ENCODE peak calls at places on chromosome 16, in four cellular contexts. One of them, this sample, is unnamed.

GRCh38 chr16:53625221-53625620 is 78.4 kb downstream of the RPGRIP1L start:
- DNase-seq in lower leg skin: no peak
- DNase-seq in AG04450: no peak
- DNase-seq in progenitor cell of endocrine pancreas: no peak
- DNase-seq in this sample: no peak

GRCh38 chr16:80147021-80147680 is 393.6 kb upstream of the DYNLRB2 start:
- DNase-seq in lower leg skin: no peak
- DNase-seq in AG04450: no peak
- DNase-seq in progenitor cell of endocrine pancreas: no peak
- DNase-seq in this sample: no peak

GRCh38 chr16:10314811-10315210 is 71.0 kb upstream of the ATF7IP2 start:
- DNase-seq in lower leg skin: no peak
- DNase-seq in AG04450: no peak
- DNase-seq in progenitor cell of endocrine pancreas: no peak
- DNase-seq in this sample: no peak

GRCh38 chr16:29644338-29644857 is 18.6 kb upstream of the SPN start:
- DNase-seq in lower leg skin: no peak
- DNase-seq in AG04450: no peak
- DNase-seq in progenitor cell of endocrine pancreas: no peak
- DNase-seq in this sample: no peak

GRCh38 chr16:71526111-71526998 is at the start of gene CHST4:
- DNase-seq in lower leg skin: no peak
- DNase-seq in AG04450: peak
- DNase-seq in progenitor cell of endocrine pancreas: no peak
- DNase-seq in this sample: peak

GRCh38 chr16:73196670-73197069 is 148.7 kb upstream of the ZFHX3 start:
- DNase-seq in lower leg skin: no peak
- DNase-seq in AG04450: no peak
- DNase-seq in progenitor cell of endocrine pancreas: no peak
- DNase-seq in this sample: peak

GRCh38 chr16:12120331-12120981 is 143.9 kb downstream of the SNX29 start:
- DNase-seq in lower leg skin: no peak
- DNase-seq in AG04450: no peak
- DNase-seq in progenitor cell of endocrine pancreas: no peak
- DNase-seq in this sample: no peak

GRCh38 chr16:9012848-9013507 is 49.3 kb upstream of the USP7 start:
- DNase-seq in lower leg skin: no peak
- DNase-seq in AG04450: no peak
- DNase-seq in progenitor cell of endocrine pancreas: peak
- DNase-seq in this sample: peak

GRCh38 chr16:54080524-54081008 is 206.0 kb downstream of the IRX3 start:
- DNase-seq in lower leg skin: no peak
- DNase-seq in AG04450: peak
- DNase-seq in progenitor cell of endocrine pancreas: no peak
- DNase-seq in this sample: no peak

GRCh38 chr16:71917900-71918299 is 22.6 kb downstream of the IST1 start:
- DNase-seq in lower leg skin: no peak
- DNase-seq in AG04450: no peak
- DNase-seq in progenitor cell of endocrine pancreas: no peak
- DNase-seq in this sample: no peak

GRCh38 chr16:53612003-53612402 is 91.7 kb downstream of the RPGRIP1L start:
- DNase-seq in lower leg skin: no peak
- DNase-seq in AG04450: no peak
- DNase-seq in progenitor cell of endocrine pancreas: no peak
- DNase-seq in this sample: no peak

GRCh38 chr16:12395266-12395665 is 408.4 kb downstream of the CPPED1 start:
- DNase-seq in lower leg skin: no peak
- DNase-seq in AG04450: no peak
- DNase-seq in progenitor cell of endocrine pancreas: no peak
- DNase-seq in this sample: no peak

GRCh38 chr16:3256146-3256875 is at the start of gene MEFV:
- DNase-seq in lower leg skin: no peak
- DNase-seq in AG04450: no peak
- DNase-seq in progenitor cell of endocrine pancreas: no peak
- DNase-seq in this sample: no peak
- TF ChIP-seq CTCF in lower leg skin: no peak
- TF ChIP-seq CTCF in AG04450: no peak
- TF ChIP-seq CTCF in progenitor cell of endocrine pancreas: no peak
- TF ChIP-seq CTCF in this sample: no peak

DNA sequence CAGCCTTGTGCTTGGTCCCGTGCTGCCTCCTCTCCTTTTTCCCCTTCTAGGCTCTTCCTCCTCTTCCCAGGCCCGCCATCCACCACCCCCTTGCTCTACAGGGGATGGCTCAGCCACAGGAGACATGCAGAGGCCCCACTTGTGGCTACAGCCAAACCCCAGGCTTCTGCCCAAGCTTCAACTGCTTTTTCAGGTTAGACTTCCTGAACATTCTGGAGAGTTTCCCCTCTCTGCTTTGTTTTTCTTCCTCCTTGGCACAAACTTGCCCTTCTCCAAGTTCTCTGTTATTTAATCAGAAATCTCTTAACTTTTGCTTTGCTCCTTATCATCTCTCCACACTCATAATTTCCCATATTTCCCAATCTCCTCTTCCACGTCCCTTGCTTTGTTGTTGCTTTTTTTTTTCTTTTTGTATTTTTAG is 18.3 kb upstream of the HAS3 start:
- DNase-seq in lower leg skin: no peak
- DNase-seq in AG04450: no peak
- DNase-seq in progenitor cell of endocrine pancreas: no peak
- DNase-seq in this sample: no peak
- TF ChIP-seq CTCF in lower leg skin: no peak
- TF ChIP-seq CTCF in AG04450: no peak
- TF ChIP-seq CTCF in progenitor cell of endocrine pancreas: no peak
- TF ChIP-seq CTCF in this sample: no peak

DNA sequence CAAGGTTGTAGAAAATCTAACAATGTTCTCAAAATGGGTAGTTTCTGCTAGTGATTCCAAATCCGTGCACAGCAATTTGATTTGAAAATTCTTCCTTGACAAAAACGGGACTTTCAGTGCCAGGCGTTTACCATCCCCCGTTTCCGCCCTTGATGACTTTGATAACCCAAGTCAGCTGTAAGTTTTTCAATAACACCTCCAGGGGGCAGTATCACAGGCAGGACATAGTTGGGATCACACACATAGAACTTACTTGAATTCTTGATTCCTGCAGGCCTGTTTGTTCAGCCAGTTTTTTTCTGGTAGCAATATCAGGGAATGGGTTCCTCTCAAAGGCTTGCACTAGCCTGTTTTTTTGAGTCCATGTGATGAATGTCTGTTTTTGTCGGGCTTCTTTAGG is 5.6 kb downstream of the DUXB start:
- DNase-seq in lower leg skin: no peak
- DNase-seq in AG04450: no peak
- DNase-seq in progenitor cell of endocrine pancreas: no peak
- DNase-seq in this sample: no peak
- TF ChIP-seq CTCF in lower leg skin: no peak
- TF ChIP-seq CTCF in AG04450: no peak
- TF ChIP-seq CTCF in progenitor cell of endocrine pancreas: peak
- TF ChIP-seq CTCF in this sample: no peak

DNA sequence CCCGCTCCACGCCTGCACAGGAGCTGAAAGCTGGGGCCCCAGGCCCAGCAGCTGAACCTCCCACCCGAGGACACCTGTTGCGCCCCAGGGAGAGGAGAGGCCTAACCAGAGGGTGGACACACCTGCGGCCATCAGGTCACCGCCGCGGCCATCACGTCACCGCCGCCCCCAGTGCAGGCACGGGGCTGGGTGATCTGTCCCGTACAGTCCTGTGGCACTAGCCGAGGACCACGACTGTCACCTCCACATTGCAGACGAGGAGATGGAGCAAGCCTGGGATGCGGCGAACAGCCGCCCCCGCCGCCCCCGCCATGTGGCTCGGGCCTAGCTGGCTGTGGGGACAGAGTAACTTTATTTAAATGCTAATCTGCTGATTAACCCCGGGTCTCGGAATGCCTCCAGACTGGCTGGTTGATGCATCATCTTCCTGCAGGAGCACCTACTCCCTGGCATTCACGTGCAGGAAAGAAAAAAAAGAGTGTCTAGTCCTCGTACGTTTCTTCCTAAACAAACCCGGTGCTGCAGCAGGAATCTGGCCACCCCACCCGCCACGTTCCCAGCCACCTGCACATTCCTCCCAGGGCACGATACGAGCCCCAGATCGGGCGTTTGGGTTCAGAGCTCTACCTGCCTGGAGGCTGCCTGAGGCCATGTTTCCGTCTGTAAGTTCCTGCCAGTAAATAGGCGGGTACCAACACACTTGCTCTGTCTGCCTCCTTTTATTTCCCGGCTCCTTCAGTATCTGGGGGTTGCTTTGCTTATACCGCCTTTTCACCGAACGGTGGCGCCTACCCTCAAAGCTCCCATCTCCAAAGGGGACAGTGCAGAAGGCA is 29.9 kb downstream of the PIEZO1 start:
- DNase-seq in lower leg skin: no peak
- DNase-seq in AG04450: peak
- DNase-seq in progenitor cell of endocrine pancreas: no peak
- DNase-seq in this sample: peak
- TF ChIP-seq CTCF in lower leg skin: no peak
- TF ChIP-seq CTCF in AG04450: peak
- TF ChIP-seq CTCF in progenitor cell of endocrine pancreas: peak
- TF ChIP-seq CTCF in this sample: peak

GRCh38 chr16:28041615-28042014 is 21.9 kb downstream of the GSG1L start:
- DNase-seq in lower leg skin: no peak
- DNase-seq in AG04450: no peak
- DNase-seq in progenitor cell of endocrine pancreas: no peak
- DNase-seq in this sample: no peak

GRCh38 chr16:28039493-28039892 is 24.0 kb downstream of the GSG1L start:
- DNase-seq in lower leg skin: no peak
- DNase-seq in AG04450: no peak
- DNase-seq in progenitor cell of endocrine pancreas: no peak
- DNase-seq in this sample: no peak

GRCh38 chr16:28038401-28038800 is 25.1 kb downstream of the GSG1L start:
- DNase-seq in lower leg skin: no peak
- DNase-seq in AG04450: no peak
- DNase-seq in progenitor cell of endocrine pancreas: no peak
- DNase-seq in this sample: no peak

GRCh38 chr16:28042856-28043255 is 20.7 kb downstream of the GSG1L start:
- DNase-seq in lower leg skin: no peak
- DNase-seq in AG04450: no peak
- DNase-seq in progenitor cell of endocrine pancreas: no peak
- DNase-seq in this sample: no peak

GRCh38 chr16:28040039-28040438 is 23.5 kb downstream of the GSG1L start:
- DNase-seq in lower leg skin: no peak
- DNase-seq in AG04450: no peak
- DNase-seq in progenitor cell of endocrine pancreas: no peak
- DNase-seq in this sample: no peak
- TF ChIP-seq CTCF in lower leg skin: no peak
- TF ChIP-seq CTCF in AG04450: no peak
- TF ChIP-seq CTCF in progenitor cell of endocrine pancreas: no peak
- TF ChIP-seq CTCF in this sample: no peak

GRCh38 chr16:69311115-69311532 is at the start of gene VPS4A:
- DNase-seq in lower leg skin: peak
- DNase-seq in AG04450: peak
- DNase-seq in progenitor cell of endocrine pancreas: peak
- DNase-seq in this sample: peak

GRCh38 chr16:69310479-69311114 is 553 bp upstream of the VPS4A start:
- DNase-seq in lower leg skin: no peak
- DNase-seq in AG04450: no peak
- DNase-seq in progenitor cell of endocrine pancreas: no peak
- DNase-seq in this sample: no peak

GRCh38 chr16:69313469-69313868 is 2.3 kb downstream of the VPS4A start:
- DNase-seq in lower leg skin: no peak
- DNase-seq in AG04450: no peak
- DNase-seq in progenitor cell of endocrine pancreas: no peak
- DNase-seq in this sample: no peak

GRCh38 chr16:69309316-69309715 is 1.8 kb upstream of the VPS4A start:
- DNase-seq in lower leg skin: peak
- DNase-seq in AG04450: no peak
- DNase-seq in progenitor cell of endocrine pancreas: no peak
- DNase-seq in this sample: no peak

DNA sequence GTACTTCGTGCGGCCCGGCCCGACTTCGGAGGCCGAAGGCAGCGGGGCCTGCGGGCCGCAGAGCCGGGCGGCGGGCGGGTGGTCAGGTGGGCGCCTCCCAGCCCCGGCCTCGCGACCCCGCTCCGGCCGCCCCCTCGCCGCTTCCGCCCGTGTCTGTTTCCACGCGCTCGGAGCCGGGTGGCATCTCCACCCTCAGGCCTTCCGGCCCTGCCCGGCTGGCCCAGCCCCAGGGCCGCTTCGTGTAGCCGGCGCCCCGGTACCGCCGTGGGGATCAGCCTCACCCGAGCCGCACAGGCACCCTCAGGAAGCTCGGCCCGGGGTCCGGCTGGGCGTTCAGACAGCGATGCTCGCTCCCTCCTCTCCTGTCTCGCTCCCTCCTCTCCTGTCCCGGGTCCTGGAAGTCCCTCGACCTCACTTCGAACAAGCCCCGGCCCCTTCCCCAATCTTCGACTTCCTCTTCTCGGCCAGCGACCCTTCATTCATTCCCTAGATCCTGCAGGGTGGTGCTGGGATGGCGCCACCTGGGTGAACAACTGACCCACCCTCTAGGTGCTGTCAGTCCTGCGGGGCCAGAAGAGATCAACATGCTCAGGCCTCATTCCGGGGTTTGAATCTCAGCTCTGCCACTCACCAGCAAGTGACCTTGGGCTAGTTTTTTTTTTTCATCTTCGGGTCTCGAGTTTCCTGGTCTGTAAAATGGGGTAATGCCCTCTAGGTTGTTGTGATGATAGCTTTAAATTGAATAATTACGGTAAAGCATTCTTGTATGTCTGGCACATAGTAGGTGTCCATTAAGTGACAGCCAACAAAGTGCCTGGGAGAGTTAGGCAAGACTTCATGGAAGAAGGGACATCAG is 611 bp downstream of the VPS4A start:
- DNase-seq in lower leg skin: peak
- DNase-seq in AG04450: no peak
- DNase-seq in progenitor cell of endocrine pancreas: peak
- DNase-seq in this sample: peak
- TF ChIP-seq CTCF in lower leg skin: no peak
- TF ChIP-seq CTCF in AG04450: peak
- TF ChIP-seq CTCF in progenitor cell of endocrine pancreas: no peak
- TF ChIP-seq CTCF in this sample: no peak

DNA sequence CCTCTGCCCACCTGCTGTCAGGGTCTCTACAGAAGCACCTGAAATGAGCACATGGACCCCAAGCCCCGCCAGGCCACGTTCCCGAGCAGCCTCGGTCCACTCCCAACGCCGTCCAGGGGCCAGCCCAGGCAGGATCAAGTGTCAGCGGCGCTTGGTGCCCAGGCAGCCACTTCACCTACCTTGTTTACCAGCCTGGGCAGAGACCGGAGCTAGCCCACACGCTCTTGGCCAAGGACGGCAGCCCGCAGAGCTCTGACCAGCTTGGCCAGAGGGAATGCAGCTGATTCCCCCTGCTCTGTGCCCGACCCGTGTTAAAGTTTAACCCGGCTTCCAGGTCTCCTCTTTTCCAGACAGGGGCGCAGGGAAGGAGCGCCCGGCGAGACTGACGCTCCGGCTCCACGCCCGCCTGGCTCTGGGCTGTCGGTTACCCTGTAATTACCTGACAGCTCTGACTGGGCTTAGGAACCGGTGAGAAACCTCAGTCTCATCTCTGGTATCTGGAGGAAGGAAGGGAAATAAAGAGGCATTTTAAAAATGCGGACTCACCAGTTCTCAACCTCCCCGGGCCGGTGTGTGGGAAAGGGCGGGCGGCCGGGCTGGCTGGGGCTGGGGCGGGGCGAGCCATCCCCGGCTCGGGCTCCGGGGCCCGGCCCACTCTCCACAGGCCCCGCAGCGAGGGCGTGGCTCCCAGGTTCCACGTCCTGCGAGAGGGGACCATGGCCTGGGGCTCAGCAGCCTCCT is 4.6 kb downstream of the KIFC3 start:
- DNase-seq in lower leg skin: no peak
- DNase-seq in AG04450: no peak
- DNase-seq in progenitor cell of endocrine pancreas: peak
- DNase-seq in this sample: peak
- TF ChIP-seq CTCF in lower leg skin: no peak
- TF ChIP-seq CTCF in AG04450: no peak
- TF ChIP-seq CTCF in progenitor cell of endocrine pancreas: no peak
- TF ChIP-seq CTCF in this sample: no peak